ENCODE peak calls at places on chromosomes 3 and 15, in ten cellular contexts. R is A549, B is WTC11, F is HCT116, N is HepG2, K is SK-N-SH, D is K562, U is H1, W is GM12878, M is endothelial cell of umbilical vein. I is an unnamed sample.

GRCh38 chr3:188775412-188775811 is 396.4 kb upstream of the TPRG1 start:
- DNase-seq in R (no peak), B (no peak), F (no peak), N (no peak), K (no peak), D (no peak), U (no peak), W (no peak), M (peak), I (no peak)

GRCh38 chr15:75801859-75802593 is 41.2 kb upstream of the UBE2Q2 start:
- DNase-seq in R (peak), B (peak), F (peak), N (peak), K (peak), D (peak), U (peak), W (no peak), M (peak), I (peak)

GRCh38 chr3:49339593-49339946 is 283 bp downstream of the USP4 start:
- DNase-seq in R (no peak), B (peak), F (no peak), N (peak), K (peak), D (peak), U (peak), W (no peak), M (no peak), I (no peak)

GRCh38 chr3:178295257-178295912 is 240.9 kb upstream of the KCNMB2 start:
- DNase-seq in R (no peak), B (no peak), F (no peak), N (no peak), K (peak), D (no peak), U (no peak), W (no peak), M (no peak), I (no peak)

GRCh38 chr3:38331257-38332022 is 15.1 kb upstream of the XYLB start:
- DNase-seq in R (no peak), B (no peak), F (no peak), N (no peak), K (no peak), D (no peak), U (no peak), W (no peak), M (no peak), I (no peak)

GRCh38 chr3:64445318-64446300 is 220.3 kb upstream of the PRICKLE2 start:
- DNase-seq in R (peak), B (peak), F (no peak), N (no peak), K (peak), D (no peak), U (peak), W (no peak), M (no peak), I (no peak)

GRCh38 chr3:133258358-133258757 is 141.5 kb upstream of the BFSP2 start:
- DNase-seq in R (no peak), B (no peak), F (no peak), N (no peak), K (no peak), D (no peak), U (no peak), W (no peak), M (no peak), I (no peak)

GRCh38 chr3:47578119-47578630 is 490 bp downstream of the CSPG5 start:
- DNase-seq in R (peak), B (peak), F (no peak), N (no peak), K (peak), D (peak), U (peak), W (no peak), M (no peak), I (peak)

GRCh38 chr3:123258811-123259420 is 57.2 kb downstream of the SEC22A start:
- DNase-seq in R (peak), B (no peak), F (peak), N (peak), K (peak), D (no peak), U (no peak), W (no peak), M (peak), I (peak)

GRCh38 chr3:49673131-49673714 is 928 bp upstream of the APEH start:
- DNase-seq in R (peak), B (no peak), F (peak), N (peak), K (no peak), D (peak), U (no peak), W (no peak), M (no peak), I (peak)

GRCh38 chr3:100810671-100811070 is 101.4 kb downstream of the TFG start:
- DNase-seq in R (no peak), B (no peak), F (no peak), N (no peak), K (no peak), D (no peak), U (no peak), W (no peak), M (no peak), I (no peak)

GRCh38 chr15:42133892-42134502 is 22.4 kb downstream of the PLA2G4F start:
- DNase-seq in R (peak), B (peak), F (peak), N (peak), K (peak), D (peak), U (peak), W (no peak), M (peak), I (peak)

GRCh38 chr3:120440001-120440703 is 10.6 kb downstream of the FSTL1 start:
- DNase-seq in R (no peak), B (no peak), F (no peak), N (no peak), K (no peak), D (no peak), U (no peak), W (no peak), M (no peak), I (no peak)

GRCh38 chr15:40054746-40055575 is 16.0 kb upstream of the SRP14 start:
- DNase-seq in R (no peak), B (no peak), F (no peak), N (no peak), K (no peak), D (no peak), U (no peak), W (no peak), M (no peak), I (peak)

GRCh38 chr3:14124223-14124614 is 451 bp downstream of the CHCHD4 start:
- DNase-seq in R (peak), B (peak), F (no peak), N (peak), K (peak), D (peak), U (no peak), W (peak), M (no peak), I (peak)

GRCh38 chr3:52317601-52318000 is 1.5 kb downstream of the DNAH1 start:
- DNase-seq in R (no peak), B (peak), F (no peak), N (no peak), K (peak), D (peak), U (peak), W (no peak), M (peak), I (no peak)

GRCh38 chr3:160953681-160954080 is 151.5 kb downstream of the B3GALNT1 start:
- DNase-seq in R (no peak), B (no peak), F (no peak), N (no peak), K (no peak), D (no peak), U (no peak), W (no peak), M (peak), I (no peak)

GRCh38 chr3:37693791-37694194 is 167.9 kb upstream of the CTDSPL start:
- DNase-seq in R (no peak), B (peak), F (no peak), N (no peak), K (no peak), D (no peak), U (no peak), W (no peak), M (no peak), I (no peak)

GRCh38 chr15:90449206-90449735 is 61.2 kb downstream of the IQGAP1 start:
- DNase-seq in R (no peak), B (no peak), F (no peak), N (no peak), K (no peak), D (no peak), U (no peak), W (no peak), M (no peak), I (no peak)

GRCh38 chr15:25668236-25668635 is 194.9 kb downstream of the ATP10A start:
- DNase-seq in R (no peak), B (no peak), F (no peak), N (no peak), K (no peak), D (no peak), U (no peak), W (no peak), M (no peak), I (no peak)

GRCh38 chr15:25671132-25671531 is 192.0 kb downstream of the ATP10A start:
- DNase-seq in R (no peak), B (no peak), F (no peak), N (no peak), K (no peak), D (no peak), U (no peak), W (no peak), M (no peak), I (no peak)

GRCh38 chr15:25667829-25668228 is 195.3 kb downstream of the ATP10A start:
- DNase-seq in R (no peak), B (no peak), F (no peak), N (no peak), K (no peak), D (no peak), U (no peak), W (no peak), M (no peak), I (no peak)

GRCh38 chr15:25668901-25669300 is 194.2 kb downstream of the ATP10A start:
- DNase-seq in R (no peak), B (no peak), F (no peak), N (no peak), K (no peak), D (no peak), U (no peak), W (no peak), M (no peak), I (no peak)

GRCh38 chr15:25670025-25670554 is 193.0 kb downstream of the ATP10A start:
- DNase-seq in R (no peak), B (peak), F (no peak), N (no peak), K (peak), D (no peak), U (peak), W (no peak), M (no peak), I (no peak)
- TF ChIP-seq CTCF in R (no peak), B (no peak), F (no peak), N (no peak), K (no peak), D (no peak), U (no peak), W (no peak), M (no peak), I (no peak)

GRCh38 chr3:10495003-10495402 is 10.4 kb downstream of the ATP2B2 start:
- DNase-seq in R (peak), B (no peak), F (peak), N (peak), K (peak), D (peak), U (no peak), W (no peak), M (peak), I (no peak)
- TF ChIP-seq MAX in R (no peak), B (no peak), F (no peak), N (no peak), K (no peak), D (no peak), U (no peak), W (no peak), M (no peak), I (no peak)

GRCh38 chr15:32029409-32029861 is 880 bp upstream of the CHRNA7 start:
- DNase-seq in R (peak), B (peak), F (no peak), N (no peak), K (peak), D (no peak), U (peak), W (no peak), M (peak), I (peak)
- TF ChIP-seq CTCF in R (peak), B (no peak), F (peak), N (peak), K (peak), D (peak), U (peak), W (peak), M (no peak), I (peak)

GRCh38 chr15:50905055-50905454 is 3.4 kb upstream of the AP4E1 start:
- DNase-seq in R (no peak), B (no peak), F (no peak), N (no peak), K (no peak), D (no peak), U (no peak), W (no peak), M (no peak), I (no peak)

GRCh38 chr15:50909044-50909342 is 510 bp downstream of the AP4E1 start:
- DNase-seq in R (no peak), B (no peak), F (no peak), N (peak), K (no peak), D (no peak), U (no peak), W (no peak), M (no peak), I (no peak)

GRCh38 chr15:50908209-50909043 is at the start of gene AP4E1:
- DNase-seq in R (peak), B (peak), F (peak), N (peak), K (peak), D (peak), U (peak), W (peak), M (peak), I (peak)

GRCh38 chr15:50907866-50908208 is 646 bp upstream of the AP4E1 start:
- DNase-seq in R (peak), B (peak), F (peak), N (peak), K (no peak), D (peak), U (no peak), W (no peak), M (peak), I (peak)

GRCh38 chr15:50906954-50907865 is 1.3 kb upstream of the AP4E1 start:
- DNase-seq in R (no peak), B (no peak), F (no peak), N (peak), K (peak), D (peak), U (no peak), W (peak), M (no peak), I (peak)
- TF ChIP-seq MAX in R (no peak), B (no peak), F (no peak), N (peak), K (no peak), D (peak), U (no peak), W (peak), M (no peak), I (peak)

GRCh38 chr3:172213168-172213567 is 173.8 kb downstream of the FNDC3B start:
- DNase-seq in R (no peak), B (no peak), F (no peak), N (no peak), K (no peak), D (no peak), U (no peak), W (peak), M (no peak), I (no peak)

GRCh38 chr3:172216267-172216666 is 176.9 kb downstream of the FNDC3B start:
- DNase-seq in R (no peak), B (no peak), F (no peak), N (no peak), K (no peak), D (no peak), U (no peak), W (no peak), M (no peak), I (no peak)

GRCh38 chr3:172211123-172211522 is 171.7 kb downstream of the FNDC3B start:
- DNase-seq in R (no peak), B (no peak), F (no peak), N (no peak), K (no peak), D (no peak), U (no peak), W (no peak), M (no peak), I (no peak)

GRCh38 chr3:172216843-172217404 is 177.5 kb downstream of the FNDC3B start:
- DNase-seq in R (no peak), B (no peak), F (no peak), N (no peak), K (no peak), D (no peak), U (no peak), W (no peak), M (no peak), I (no peak)

DNA sequence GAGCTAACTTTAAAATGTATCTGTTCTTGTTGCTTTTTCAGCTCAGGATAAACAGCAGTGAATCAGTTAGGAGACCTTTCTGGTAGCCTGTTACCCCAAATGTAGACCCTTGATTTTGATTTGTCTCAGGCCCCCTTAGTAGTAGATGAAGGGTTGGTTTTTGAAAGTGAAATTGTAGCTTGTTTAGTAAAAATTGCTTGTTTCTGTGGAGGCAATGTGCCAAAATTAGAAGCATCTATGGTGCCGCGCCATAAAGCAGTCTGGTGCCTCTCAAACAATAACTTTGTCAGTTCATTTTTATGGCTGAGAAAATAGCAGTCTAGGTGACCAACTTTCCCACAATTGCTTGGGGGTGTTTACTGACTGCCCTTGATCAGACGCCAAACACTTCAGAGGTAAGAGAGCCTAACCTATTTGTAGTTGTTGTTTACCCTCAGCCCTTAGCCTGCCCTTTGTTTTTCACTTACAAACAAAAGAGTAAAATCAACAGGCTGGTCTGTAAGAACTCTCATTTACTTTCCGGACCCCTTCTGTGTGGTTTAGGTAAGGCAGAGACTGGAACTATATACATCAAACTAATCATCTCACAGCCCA is 174.5 kb downstream of the FNDC3B start:
- DNase-seq in R (no peak), B (no peak), F (no peak), N (no peak), K (no peak), D (no peak), U (no peak), W (peak), M (no peak), I (no peak)
- TF ChIP-seq CTCF in R (no peak), B (no peak), F (no peak), N (no peak), K (no peak), D (no peak), U (no peak), W (no peak), M (no peak), I (no peak)

DNA sequence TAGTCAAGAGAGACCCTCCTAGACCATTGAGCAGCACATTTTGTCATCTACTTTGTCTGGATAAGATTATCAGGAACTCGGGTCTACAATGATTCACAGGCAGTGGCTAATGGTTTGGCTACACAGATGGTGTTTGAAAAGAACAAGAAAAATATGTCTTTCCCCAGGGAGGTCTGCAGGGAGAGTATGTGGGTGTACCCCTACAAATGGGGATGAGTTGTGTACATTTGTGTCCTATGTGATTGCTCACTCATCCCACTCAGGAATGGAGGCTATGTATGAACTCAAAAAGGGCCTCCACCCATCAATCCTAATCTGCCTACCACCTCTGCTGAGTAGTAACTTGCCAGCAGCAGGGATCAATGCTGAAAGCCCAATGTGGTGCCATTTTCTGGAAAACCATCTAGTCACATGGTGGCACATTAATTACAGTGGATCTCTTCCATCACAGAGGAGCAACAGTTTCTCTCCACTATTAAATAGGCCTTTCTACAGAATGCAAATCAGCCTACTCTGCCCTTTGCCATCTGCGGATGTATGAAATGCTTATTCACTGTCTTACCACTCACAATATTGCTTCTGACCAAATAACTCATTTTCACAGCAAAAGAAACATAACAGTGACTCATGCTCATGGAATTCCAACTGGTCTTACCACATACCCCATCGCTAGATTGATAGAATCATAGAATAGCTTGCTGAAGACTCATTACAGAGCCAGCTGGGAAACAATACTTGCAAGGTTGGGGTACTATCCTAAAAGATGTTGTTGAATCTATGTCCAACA is 48.3 kb upstream of the TRIM42 start:
- DNase-seq in R (no peak), B (no peak), F (no peak), N (peak), K (no peak), D (no peak), U (no peak), W (no peak), M (peak), I (no peak)
- TF ChIP-seq MAX in R (no peak), B (no peak), F (no peak), N (no peak), K (no peak), D (no peak), U (no peak), W (no peak), M (no peak), I (no peak)

GRCh38 chr3:127431066-127431465 is 143.2 kb upstream of the PRR20G start:
- DNase-seq in R (no peak), B (no peak), F (no peak), N (no peak), K (peak), D (no peak), U (peak), W (no peak), M (no peak), I (no peak)

GRCh38 chr3:127427666-127428065 is 139.8 kb upstream of the PRR20G start:
- DNase-seq in R (no peak), B (no peak), F (no peak), N (no peak), K (no peak), D (no peak), U (peak), W (no peak), M (no peak), I (no peak)

GRCh38 chr3:127427169-127427655 is 139.4 kb upstream of the PRR20G start:
- DNase-seq in R (no peak), B (no peak), F (no peak), N (no peak), K (no peak), D (no peak), U (peak), W (no peak), M (no peak), I (no peak)

GRCh38 chr3:127426444-127427168 is 138.8 kb upstream of the PRR20G start:
- DNase-seq in R (no peak), B (no peak), F (no peak), N (no peak), K (no peak), D (no peak), U (peak), W (no peak), M (no peak), I (no peak)

GRCh38 chr3:127428344-127429001 is 140.6 kb upstream of the PRR20G start:
- DNase-seq in R (no peak), B (no peak), F (peak), N (no peak), K (no peak), D (no peak), U (peak), W (no peak), M (no peak), I (no peak)
- TF ChIP-seq CTCF in R (no peak), B (no peak), F (peak), N (no peak), K (no peak), D (no peak), U (no peak), W (no peak), M (no peak), I (no peak)

I was measured in NB4.